ENCODE peak calls at places on chromosomes 2 and 18, in five cellular contexts. O, H, G, Y and T are unnamed samples.

GRCh38 chr2:199606193-199606780 is 148.5 kb upstream of the SATB2 start:
- DNase-seq in O (no peak), H (no peak), G (peak; percentile 39), Y (no peak), T (no peak)

GRCh38 chr2:179751184-179751809 is 110.1 kb downstream of the ZNF385B start:
- DNase-seq in O (peak; percentile 14), H (no peak), G (peak; percentile 26), Y (peak; percentile 15), T (no peak)

GRCh38 chr2:189022002-189022401 is 47.8 kb downstream of the COL3A1 start:
- DNase-seq in O (peak; percentile 90), H (peak; percentile 53), G (no peak), Y (peak; percentile 54), T (no peak)

GRCh38 chr2:69196327-69197117 is 183.5 kb downstream of the ANTXR1 start:
- DNase-seq in O (peak; percentile 89), H (peak; percentile 90), G (no peak), Y (peak; percentile 53), T (no peak)

GRCh38 chr2:172082944-172083718 is 2.2 kb upstream of the DLX1 start:
- DNase-seq in O (no peak), H (no peak), G (peak; percentile 63), Y (no peak), T (peak; percentile 51)

GRCh38 chr2:36705326-36706020 is 9.0 kb downstream of the VIT start:
- DNase-seq in O (no peak), H (no peak), G (no peak), Y (no peak), T (no peak)

GRCh38 chr18:79373736-79374135 is 22.0 kb upstream of the NFATC1 start:
- DNase-seq in O (no peak), H (no peak), G (no peak), Y (no peak), T (no peak)

GRCh38 chr2:224359569-224359968 is 42.3 kb downstream of the FAM124B start:
- DNase-seq in O (no peak), H (no peak), G (peak; percentile 59), Y (no peak), T (peak; percentile 29)

GRCh38 chr18:69817335-69817935 is 130.2 kb downstream of the CD226 start:
- DNase-seq in O (peak; percentile 87), H (peak; percentile 76), G (no peak), Y (no peak), T (peak; percentile 79)

DNA sequence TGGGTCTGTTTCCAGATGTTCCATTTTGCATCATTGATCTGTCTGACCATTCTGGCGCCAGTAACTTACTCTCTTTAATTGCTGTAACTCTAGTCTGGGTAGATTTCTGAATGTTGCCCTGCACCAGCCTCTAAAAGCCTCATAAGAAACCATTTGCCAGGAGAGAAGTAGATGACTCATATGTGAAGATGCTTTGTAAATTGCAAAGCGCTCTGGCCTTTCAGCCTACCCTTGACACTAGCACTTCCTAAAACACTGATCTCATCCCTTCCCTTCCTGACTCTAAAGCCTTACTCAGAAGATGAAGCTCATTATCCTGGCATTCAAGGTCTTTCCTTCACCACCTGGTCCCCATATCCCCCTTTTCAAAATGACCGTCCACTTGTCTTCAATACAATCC is 193.2 kb upstream of the MEX3C start:
- DNase-seq in O (no peak), H (peak; percentile 7), G (no peak), Y (no peak), T (no peak)
- H3K4me3 ChIP-seq in O (no peak overlapping the region), H (no peak overlapping the region), G (no peak overlapping the region), Y (no peak overlapping the region), T (no peak overlapping the region)

GRCh38 chr2:20409039-20409438 is 37.8 kb upstream of the RHOB start:
- DNase-seq in O (no peak), H (no peak), G (no peak), Y (no peak), T (no peak)

GRCh38 chr2:20415511-20415918 is 31.4 kb upstream of the RHOB start:
- DNase-seq in O (peak; percentile 23), H (no peak), G (no peak), Y (no peak), T (no peak)

GRCh38 chr2:20414806-20415205 is 32.1 kb upstream of the RHOB start:
- DNase-seq in O (no peak), H (no peak), G (peak; percentile 22), Y (no peak), T (no peak)

GRCh38 chr2:20411361-20411894 is 35.4 kb upstream of the RHOB start:
- DNase-seq in O (peak; percentile 65), H (peak; percentile 84), G (peak; percentile 78), Y (peak; percentile 82), T (peak; percentile 72)

GRCh38 chr2:20410556-20411277 is 36.2 kb upstream of the RHOB start:
- DNase-seq in O (no peak), H (no peak), G (no peak), Y (no peak), T (no peak)
- H3K27me3 ChIP-seq in O (no peaks in the 10 kb centered on the region), H (no peaks in the 10 kb centered on the region), G (no peaks in the 10 kb centered on the region), Y (no peaks in the 10 kb centered on the region), T (no peaks in the 10 kb centered on the region)

DNA sequence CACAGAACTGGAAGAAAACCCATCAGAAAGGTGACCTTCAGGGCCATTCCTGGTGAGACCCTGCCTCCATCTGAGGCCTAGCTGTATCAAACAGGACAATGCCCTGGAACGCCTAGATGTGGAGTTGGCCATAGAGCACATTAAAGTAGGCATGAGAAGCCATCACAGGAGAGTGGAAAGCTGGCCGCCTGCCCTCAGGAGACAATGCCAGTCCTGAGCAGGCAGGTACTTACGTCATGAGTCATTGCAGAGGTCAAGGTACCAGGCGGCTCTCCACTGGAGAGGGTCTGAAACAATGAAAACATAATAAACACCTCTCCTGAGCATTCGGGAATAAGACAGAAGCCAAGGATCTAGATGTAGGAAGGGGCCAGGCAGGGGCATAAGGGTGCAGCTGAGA is 68.6 kb downstream of the CCDC93 start:
- DNase-seq in O (no peak), H (no peak), G (no peak), Y (no peak), T (no peak)
- H3K36me3 ChIP-seq in O (peaks cover 15% of the 10 kb centered on the region), H (peaks cover 65% of the 10 kb centered on the region), G (no peaks in the 10 kb centered on the region), Y (no peaks in the 10 kb centered on the region), T (peaks cover 57% of the 10 kb centered on the region)

GRCh38 chr18:44733069-44733753 is 52.5 kb downstream of the SETBP1 start:
- DNase-seq in O (peak; percentile 97), H (peak; percentile 90), G (no peak), Y (no peak), T (peak; percentile 66)
- H3K4me3 ChIP-seq in O (no peak overlapping the region), H (no peak overlapping the region), G (no peak overlapping the region), Y (no peak overlapping the region), T (no peak overlapping the region)

GRCh38 chr2:176088937-176089842 is 3.3 kb upstream of the HOXD13 start:
- DNase-seq in O (no peak), H (no peak), G (no peak), Y (no peak), T (no peak)

GRCh38 chr2:176091329-176092258 is 927 bp upstream of the HOXD13 start:
- DNase-seq in O (no peak), H (no peak), G (no peak), Y (no peak), T (no peak)

GRCh38 chr2:176088048-176088936 is 4.2 kb upstream of the HOXD13 start:
- DNase-seq in O (peak; percentile 34), H (peak; percentile 15), G (peak; percentile 76), Y (peak; percentile 76), T (peak; percentile 58)

GRCh38 chr2:176090870-176091269 is 1.7 kb upstream of the HOXD13 start:
- DNase-seq in O (no peak), H (no peak), G (no peak), Y (no peak), T (no peak)

DNA sequence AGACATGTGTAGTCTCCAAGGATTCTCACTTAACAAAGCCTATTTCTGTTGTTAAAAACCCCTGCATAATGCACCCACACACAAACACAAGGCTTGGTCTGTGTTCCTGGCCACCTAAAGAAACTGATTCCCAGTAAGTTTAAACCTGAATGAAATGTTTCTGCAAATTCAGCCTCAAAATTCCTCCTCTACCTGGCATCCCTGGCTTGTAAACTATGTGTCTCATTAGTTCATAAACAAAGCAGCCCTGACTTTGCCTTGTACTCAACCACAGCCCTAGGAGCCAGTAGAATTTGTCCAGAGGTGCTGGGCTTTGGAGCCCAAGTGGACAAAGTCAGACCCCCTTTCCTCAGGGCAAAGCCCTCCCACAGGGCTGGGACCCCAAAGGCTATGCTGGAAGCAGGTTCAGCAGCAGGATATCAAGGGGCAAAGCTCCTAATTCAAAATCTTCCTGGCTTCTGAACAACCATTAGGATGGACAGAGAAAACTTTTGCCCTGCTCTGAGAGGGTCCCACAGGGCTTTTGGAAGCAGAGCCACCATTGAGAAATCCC is 2.6 kb upstream of the HOXD13 start:
- DNase-seq in O (no peak), H (no peak), G (no peak), Y (no peak), T (no peak)
- H3K27me3 ChIP-seq in O (peaks cover 86% of the 10 kb centered on the region), H (peaks cover 97% of the 10 kb centered on the region), G (peaks cover 100% of the 10 kb centered on the region), Y (peaks cover 95% of the 10 kb centered on the region), T (peaks cover 30% of the 10 kb centered on the region)

GRCh38 chr2:202215179-202215578 is 23.2 kb downstream of the SUMO1 start:
- DNase-seq in O (no peak), H (no peak), G (no peak), Y (no peak), T (no peak)
- H3K36me3 ChIP-seq in O (no peaks in the 10 kb centered on the region), H (peaks cover 12% of the 10 kb centered on the region), G (peaks cover 17% of the 10 kb centered on the region), Y (peaks cover 3% of the 10 kb centered on the region), T (peaks cover 55% of the 10 kb centered on the region)

GRCh38 chr2:1653137-1653789 is 91.1 kb downstream of the PXDN start:
- DNase-seq in O (peak; percentile 99), H (peak; percentile 97), G (no peak), Y (no peak), T (peak; percentile 95)
- H3K4me3 ChIP-seq in O (no peak overlapping the region), H (no peak overlapping the region), G (no peak overlapping the region), Y (no peak overlapping the region), T (no peak overlapping the region)

GRCh38 chr2:2701176-2701781 is 370.2 kb upstream of the MYT1L start:
- DNase-seq in O (no peak), H (no peak), G (no peak), Y (no peak), T (no peak)

GRCh38 chr2:2703792-2704191 is 372.7 kb upstream of the MYT1L start:
- DNase-seq in O (no peak), H (no peak), G (peak; percentile 21), Y (no peak), T (no peak)

GRCh38 chr2:2703127-2703526 is 372.1 kb upstream of the MYT1L start:
- DNase-seq in O (no peak), H (no peak), G (no peak), Y (no peak), T (no peak)

GRCh38 chr2:2702385-2702784 is 371.3 kb upstream of the MYT1L start:
- DNase-seq in O (no peak), H (no peak), G (no peak), Y (no peak), T (no peak)

GRCh38 chr2:2701813-2702212 is 370.7 kb upstream of the MYT1L start:
- DNase-seq in O (no peak), H (no peak), G (no peak), Y (no peak), T (no peak)
- H3K27me3 ChIP-seq in O (no peaks in the 10 kb centered on the region), H (no peaks in the 10 kb centered on the region), G (no peaks in the 10 kb centered on the region), Y (no peaks in the 10 kb centered on the region), T (no peaks in the 10 kb centered on the region)

GRCh38 chr2:45105050-45105582 is 95.9 kb upstream of the SIX2 start:
- DNase-seq in O (peak; percentile 21), H (no peak), G (no peak), Y (peak; percentile 10), T (no peak)
- H3K36me3 ChIP-seq in O (no peaks in the 10 kb centered on the region), H (no peaks in the 10 kb centered on the region), G (no peaks in the 10 kb centered on the region), Y (no peaks in the 10 kb centered on the region), T (no peaks in the 10 kb centered on the region)

DNA sequence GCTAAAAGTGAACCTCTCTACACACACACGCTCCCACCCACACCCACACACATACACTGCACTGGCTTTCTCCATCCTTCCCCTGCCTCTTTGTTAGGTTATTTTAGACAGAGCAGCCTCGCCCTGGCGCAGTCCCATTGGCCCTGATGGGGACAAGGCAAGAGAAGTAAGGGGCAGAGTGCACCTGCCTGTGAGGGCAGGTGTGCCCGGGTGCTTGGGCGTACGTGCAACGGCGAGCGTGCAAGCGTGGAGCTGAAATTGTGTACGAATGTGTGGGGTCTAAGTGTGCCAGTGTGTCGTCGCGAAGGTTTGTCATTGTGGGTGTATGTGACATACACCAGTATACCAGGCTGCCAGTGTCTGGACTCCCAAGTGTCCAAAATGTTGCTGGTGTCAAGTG is 514 bp downstream of the LRATD1 start:
- DNase-seq in O (no peak), H (no peak), G (peak; percentile 28), Y (peak; percentile 13), T (no peak)
- H3K4me3 ChIP-seq in O (peak overlapping the region; percentile 65), H (peak overlapping the region; percentile 53), G (peak overlapping the region; percentile 69), Y (peak overlapping the region; percentile 47), T (peak overlapping the region; percentile 36)